ENCODE peak calls at places on chromosomes 6 and 20, in eight cellular contexts. One of them, this sample, is unnamed. For H3K4me1, the result is how much of the 10 kb centered on the place peaks cover.

GRCh38 chr6:4647414-4648365 is 128.5 kb upstream of the CDYL start:
- DNase-seq in H1: peak
- DNase-seq in HepG2: peak
- DNase-seq in transverse colon: peak
- DNase-seq in sigmoid colon: peak
- DNase-seq in tibial nerve: peak
- DNase-seq in A549: peak
- DNase-seq in ovary: peak
- DNase-seq in this sample: peak

GRCh38 chr6:167824591-167825041 is 2.1 kb upstream of the AFDN start:
- DNase-seq in HepG2: no peak
- DNase-seq in H1: no peak
- DNase-seq in transverse colon: no peak
- DNase-seq in tibial nerve: no peak
- DNase-seq in ovary: no peak
- DNase-seq in sigmoid colon: peak
- DNase-seq in A549: no peak
- DNase-seq in this sample: no peak

GRCh38 chr6:23454090-23454998 is 671.7 kb upstream of the NRSN1 start:
- DNase-seq in HepG2: no peak
- DNase-seq in transverse colon: no peak
- DNase-seq in tibial nerve: no peak
- DNase-seq in ovary: no peak
- DNase-seq in A549: peak
- DNase-seq in H1: no peak
- DNase-seq in sigmoid colon: no peak
- DNase-seq in this sample: no peak

GRCh38 chr20:45857836-45858250 is 429 bp downstream of the ZSWIM3 start:
- DNase-seq in HepG2: no peak
- DNase-seq in sigmoid colon: no peak
- DNase-seq in H1: no peak
- DNase-seq in A549: no peak
- DNase-seq in ovary: no peak
- DNase-seq in transverse colon: no peak
- DNase-seq in tibial nerve: no peak
- DNase-seq in this sample: no peak

GRCh38 chr20:17612287-17612974 is 42.6 kb downstream of the DSTN start:
- DNase-seq in ovary: peak
- DNase-seq in HepG2: peak
- DNase-seq in transverse colon: peak
- DNase-seq in A549: peak
- DNase-seq in tibial nerve: no peak
- DNase-seq in sigmoid colon: peak
- DNase-seq in H1: no peak
- DNase-seq in this sample: no peak

GRCh38 chr20:57089701-57090144 is 176.7 kb downstream of the BMP7 start:
- DNase-seq in transverse colon: peak
- DNase-seq in A549: peak
- DNase-seq in H1: peak
- DNase-seq in HepG2: peak
- DNase-seq in sigmoid colon: no peak
- DNase-seq in ovary: peak
- DNase-seq in tibial nerve: peak
- DNase-seq in this sample: peak

GRCh38 chr6:169961772-169962561 is 210.5 kb downstream of the ERMARD start:
- DNase-seq in transverse colon: peak
- DNase-seq in ovary: peak
- DNase-seq in sigmoid colon: peak
- DNase-seq in A549: no peak
- DNase-seq in tibial nerve: no peak
- DNase-seq in HepG2: no peak
- DNase-seq in H1: no peak
- DNase-seq in this sample: peak

GRCh38 chr6:100160913-100161312 is 166.9 kb upstream of the MCHR2 start:
- DNase-seq in H1: peak
- DNase-seq in ovary: no peak
- DNase-seq in transverse colon: no peak
- DNase-seq in tibial nerve: no peak
- DNase-seq in HepG2: no peak
- DNase-seq in sigmoid colon: no peak
- DNase-seq in A549: no peak
- DNase-seq in this sample: no peak

GRCh38 chr6:43621836-43622180 is 7.3 kb downstream of the GTPBP2 start:
- DNase-seq in sigmoid colon: no peak
- DNase-seq in transverse colon: no peak
- DNase-seq in tibial nerve: no peak
- DNase-seq in ovary: no peak
- DNase-seq in A549: no peak
- DNase-seq in H1: no peak
- DNase-seq in HepG2: no peak
- DNase-seq in this sample: no peak

GRCh38 chr6:18081025-18081668 is 41.3 kb downstream of the NHLRC1 start:
- DNase-seq in H1: no peak
- DNase-seq in transverse colon: no peak
- DNase-seq in A549: peak
- DNase-seq in HepG2: peak
- DNase-seq in tibial nerve: no peak
- DNase-seq in ovary: no peak
- DNase-seq in sigmoid colon: no peak
- DNase-seq in this sample: no peak

GRCh38 chr6:43776115-43776798 is 6.2 kb downstream of the VEGFA start:
- DNase-seq in tibial nerve: no peak
- DNase-seq in sigmoid colon: peak
- DNase-seq in H1: no peak
- DNase-seq in ovary: no peak
- DNase-seq in A549: no peak
- DNase-seq in transverse colon: no peak
- DNase-seq in HepG2: no peak
- DNase-seq in this sample: peak

GRCh38 chr6:75855047-75855446 is 106.0 kb downstream of the MYO6 start:
- DNase-seq in A549: peak
- DNase-seq in ovary: no peak
- DNase-seq in HepG2: peak
- DNase-seq in tibial nerve: no peak
- DNase-seq in sigmoid colon: no peak
- DNase-seq in transverse colon: peak
- DNase-seq in H1: no peak
- DNase-seq in this sample: peak

GRCh38 chr20:5100684-5101347 is 18.9 kb downstream of the PCNA start:
- DNase-seq in tibial nerve: peak
- DNase-seq in sigmoid colon: peak
- DNase-seq in HepG2: peak
- DNase-seq in H1: no peak
- DNase-seq in transverse colon: peak
- DNase-seq in ovary: peak
- DNase-seq in A549: peak
- DNase-seq in this sample: peak

GRCh38 chr6:79536615-79536968 is 638 bp downstream of the LCA5 start:
- DNase-seq in tibial nerve: peak
- DNase-seq in H1: no peak
- DNase-seq in sigmoid colon: peak
- DNase-seq in transverse colon: peak
- DNase-seq in ovary: peak
- DNase-seq in HepG2: no peak
- DNase-seq in A549: no peak
- DNase-seq in this sample: no peak

GRCh38 chr20:37744347-37744746 is 50.5 kb downstream of the CTNNBL1 start:
- DNase-seq in H1: no peak
- DNase-seq in A549: no peak
- DNase-seq in ovary: no peak
- DNase-seq in HepG2: no peak
- DNase-seq in tibial nerve: no peak
- DNase-seq in sigmoid colon: no peak
- DNase-seq in transverse colon: no peak
- DNase-seq in this sample: peak

GRCh38 chr20:23659989-23660837 is 22.5 kb upstream of the CST3 start:
- DNase-seq in tibial nerve: no peak
- DNase-seq in ovary: no peak
- DNase-seq in H1: no peak
- DNase-seq in HepG2: peak
- DNase-seq in A549: no peak
- DNase-seq in sigmoid colon: peak
- DNase-seq in transverse colon: no peak
- DNase-seq in this sample: no peak
- H3K4me3 ChIP-seq in tibial nerve: no peak
- H3K4me3 ChIP-seq in ovary: no peak
- H3K4me3 ChIP-seq in H1: no peak
- H3K4me3 ChIP-seq in HepG2: peak
- H3K4me3 ChIP-seq in A549: no peak
- H3K4me3 ChIP-seq in sigmoid colon: no peak
- H3K4me3 ChIP-seq in transverse colon: no peak
- H3K4me3 ChIP-seq in this sample: no peak

GRCh38 chr6:10248378-10248843 is 166.5 kb downstream of the TFAP2A start:
- DNase-seq in H1: no peak
- DNase-seq in tibial nerve: no peak
- DNase-seq in transverse colon: no peak
- DNase-seq in HepG2: no peak
- DNase-seq in sigmoid colon: no peak
- DNase-seq in ovary: no peak
- DNase-seq in A549: no peak
- DNase-seq in this sample: no peak

GRCh38 chr6:10256113-10256690 is 158.7 kb downstream of the TFAP2A start:
- DNase-seq in tibial nerve: no peak
- DNase-seq in HepG2: no peak
- DNase-seq in transverse colon: no peak
- DNase-seq in ovary: no peak
- DNase-seq in sigmoid colon: no peak
- DNase-seq in H1: no peak
- DNase-seq in A549: no peak
- DNase-seq in this sample: no peak

DNA sequence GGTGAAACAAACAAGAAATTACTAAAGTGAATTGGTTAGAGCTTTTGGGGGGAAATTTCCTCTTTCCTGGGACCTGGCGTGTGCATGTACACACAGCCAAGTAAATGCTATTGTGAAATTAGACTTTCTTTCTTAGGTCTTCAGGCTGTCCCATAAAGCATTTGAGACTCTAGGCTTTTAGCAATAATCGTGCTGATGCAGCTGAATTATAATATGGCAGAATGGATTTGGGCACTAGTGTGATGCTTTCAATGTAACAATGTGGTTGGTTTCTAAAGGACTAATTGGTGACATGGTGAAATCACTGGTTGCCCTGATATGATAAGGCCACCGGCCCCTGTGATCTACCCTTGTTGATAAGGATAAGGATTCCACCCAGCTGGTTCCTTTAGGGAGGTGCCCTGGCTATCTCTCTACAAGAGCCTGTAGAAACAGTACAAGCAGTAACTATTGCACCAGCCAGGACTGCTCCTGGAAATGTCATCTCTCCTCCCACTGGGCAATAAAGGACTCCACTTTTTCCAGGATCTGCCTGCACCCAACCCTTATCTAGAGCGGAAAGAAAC is 164.1 kb downstream of the TFAP2A start:
- DNase-seq in sigmoid colon: no peak
- DNase-seq in tibial nerve: no peak
- DNase-seq in A549: no peak
- DNase-seq in ovary: no peak
- DNase-seq in H1: no peak
- DNase-seq in transverse colon: no peak
- DNase-seq in HepG2: no peak
- DNase-seq in this sample: no peak
- TF ChIP-seq EP300 in sigmoid colon: no peak
- TF ChIP-seq EP300 in tibial nerve: no peak
- TF ChIP-seq EP300 in A549: no peak
- TF ChIP-seq EP300 in ovary: no peak
- TF ChIP-seq EP300 in H1: no peak
- TF ChIP-seq EP300 in transverse colon: no peak
- TF ChIP-seq EP300 in HepG2: no peak
- TF ChIP-seq EP300 in this sample: no peak

GRCh38 chr6:53792973-53793317 is 1.9 kb upstream of the LRRC1 start:
- DNase-seq in tibial nerve: no peak
- DNase-seq in H1: no peak
- DNase-seq in A549: no peak
- DNase-seq in transverse colon: no peak
- DNase-seq in HepG2: no peak
- DNase-seq in sigmoid colon: no peak
- DNase-seq in ovary: no peak
- DNase-seq in this sample: no peak

GRCh38 chr6:53795254-53795701 is 473 bp downstream of the LRRC1 start:
- DNase-seq in H1: no peak
- DNase-seq in ovary: no peak
- DNase-seq in transverse colon: peak
- DNase-seq in tibial nerve: no peak
- DNase-seq in sigmoid colon: no peak
- DNase-seq in A549: no peak
- DNase-seq in HepG2: no peak
- DNase-seq in this sample: peak

GRCh38 chr6:53793318-53793975 is 1.4 kb upstream of the LRRC1 start:
- DNase-seq in transverse colon: peak
- DNase-seq in sigmoid colon: peak
- DNase-seq in H1: no peak
- DNase-seq in A549: peak
- DNase-seq in ovary: peak
- DNase-seq in tibial nerve: no peak
- DNase-seq in HepG2: peak
- DNase-seq in this sample: peak

GRCh38 chr6:53794720-53795253 is at the start of gene LRRC1:
- DNase-seq in A549: peak
- DNase-seq in sigmoid colon: peak
- DNase-seq in transverse colon: peak
- DNase-seq in HepG2: peak
- DNase-seq in ovary: peak
- DNase-seq in tibial nerve: peak
- DNase-seq in H1: peak
- DNase-seq in this sample: peak

DNA sequence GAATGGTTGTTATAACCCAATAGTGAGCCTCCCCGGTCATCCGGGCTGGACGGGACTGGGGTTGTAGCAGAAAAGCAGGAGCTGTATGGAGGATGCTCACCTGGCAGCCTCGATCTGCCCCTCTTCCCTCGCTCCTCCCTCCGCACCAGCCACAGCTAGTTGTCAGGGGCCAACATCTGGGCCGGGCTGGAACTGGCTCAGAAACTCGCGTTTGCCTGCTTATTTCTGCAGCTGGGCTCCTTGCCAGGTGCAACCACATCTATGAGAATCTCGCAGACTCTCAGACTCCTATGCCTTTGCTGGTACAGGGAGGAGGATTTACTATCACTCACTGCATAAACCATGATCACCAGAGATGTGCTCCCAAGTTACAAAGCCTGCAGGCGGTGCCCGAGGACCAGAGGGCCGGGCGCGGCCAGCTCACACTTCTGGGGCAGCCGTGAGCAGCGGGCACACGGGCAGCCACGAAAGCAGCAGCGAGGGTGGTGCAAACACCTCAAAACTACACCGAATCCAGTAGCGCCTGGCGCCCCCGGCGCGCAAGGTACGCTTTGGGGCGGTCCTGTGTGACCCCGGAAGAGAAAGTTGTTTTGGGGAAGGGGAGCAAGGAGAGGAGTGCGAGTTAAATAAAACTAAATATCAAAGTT is 609 bp upstream of the LRRC1 start:
- DNase-seq in sigmoid colon: peak
- DNase-seq in H1: no peak
- DNase-seq in HepG2: peak
- DNase-seq in A549: peak
- DNase-seq in tibial nerve: peak
- DNase-seq in transverse colon: peak
- DNase-seq in ovary: peak
- DNase-seq in this sample: peak
- H3K4me1 ChIP-seq in sigmoid colon: under half
- H3K4me1 ChIP-seq in H1: under half
- H3K4me1 ChIP-seq in HepG2: half or more
- H3K4me1 ChIP-seq in A549: under half
- H3K4me1 ChIP-seq in tibial nerve: under half
- H3K4me1 ChIP-seq in transverse colon: under half
- H3K4me1 ChIP-seq in ovary: under half
- H3K4me1 ChIP-seq in this sample: under half

GRCh38 chr6:153167026-153167891 is 36.2 kb upstream of the RGS17 start:
- DNase-seq in ovary: no peak
- DNase-seq in tibial nerve: no peak
- DNase-seq in sigmoid colon: no peak
- DNase-seq in HepG2: peak
- DNase-seq in transverse colon: no peak
- DNase-seq in A549: peak
- DNase-seq in H1: no peak
- DNase-seq in this sample: no peak
- H3K4me3 ChIP-seq in ovary: no peak
- H3K4me3 ChIP-seq in tibial nerve: no peak
- H3K4me3 ChIP-seq in sigmoid colon: no peak
- H3K4me3 ChIP-seq in HepG2: no peak
- H3K4me3 ChIP-seq in transverse colon: no peak
- H3K4me3 ChIP-seq in A549: peak
- H3K4me3 ChIP-seq in H1: no peak
- H3K4me3 ChIP-seq in this sample: no peak

This sample was measured in stomach.